ENCODE peak calls at places on chromosome X, in seven cellular contexts. T is A549, B is endodermal cell, Z is MCF 10A, P is neural crest cell, F is IMR-90, H is fibroblast of lung. D is an unnamed sample.

GRCh38 chrX:3440981-3441380 is 94.5 kb upstream of the MXRA5 start:
- DNase-seq in T (no peak), B (no peak), Z (no peak), P (no peak), F (no peak), H (no peak), D (no peak)

GRCh38 chrX:8867454-8867853 is 66.3 kb upstream of the FAM9A start:
- DNase-seq in T (no peak), B (no peak), Z (no peak), P (no peak), F (peak; percentile 10), H (peak; percentile 44), D (no peak)

GRCh38 chrX:56763556-56764152 is 34.6 kb downstream of the NBDY start:
- DNase-seq in T (no peak), B (peak; percentile 55), Z (peak; percentile 78), P (no peak), F (peak; percentile 75), H (no peak), D (no peak)

GRCh38 chrX:9855536-9856320 is 69.5 kb downstream of the SHROOM2 start:
- DNase-seq in T (no peak), B (no peak), Z (no peak), P (no peak), F (no peak), H (peak; percentile 45), D (no peak)

GRCh38 chrX:21656587-21657317 is 1.4 kb downstream of the KLHL34 start:
- DNase-seq in T (no peak), B (no peak), Z (no peak), P (no peak), F (no peak), H (no peak), D (no peak)

GRCh38 chrX:1205681-1206611 is 6.5 kb downstream of the CRLF2 start:
- DNase-seq in T (peak; percentile 99), B (peak; percentile 79), Z (peak; percentile 3), P (peak; percentile 43), F (peak; percentile 59), H (peak; percentile 57), D (peak; percentile 65)

GRCh38 chrX:16022580-16023170 is 100.7 kb upstream of the GRPR start:
- DNase-seq in T (peak; percentile 50), B (no peak), Z (peak; percentile 47), P (no peak), F (peak; percentile 54), H (peak; percentile 65), D (no peak)

GRCh38 chrX:149871940-149872339 is 9.0 kb upstream of the MAGEA8 start:
- DNase-seq in T (peak; percentile 9), B (peak; percentile 81), Z (peak; percentile 56), P (no peak), F (no peak), H (no peak), D (no peak)

GRCh38 chrX:12700745-12701144 is 90.5 kb upstream of the PRPS2 start:
- DNase-seq in T (no peak), B (no peak), Z (no peak), P (no peak), F (no peak), H (no peak), D (no peak)

GRCh38 chrX:71536285-71536684 is 3.4 kb downstream of the OGT start:
- DNase-seq in T (no peak), B (no peak), Z (no peak), P (no peak), F (no peak), H (no peak), D (no peak)

GRCh38 chrX:97026406-97026805 is 142.7 kb downstream of the RPA4 start:
- DNase-seq in T (peak; percentile 19), B (no peak), Z (no peak), P (no peak), F (peak; percentile 5), H (no peak), D (no peak)

GRCh38 chrX:80335062-80335830 is 85.0 kb upstream of the TENT5D start:
- DNase-seq in T (peak; percentile 70), B (peak; percentile 92), Z (no peak), P (no peak), F (no peak), H (no peak), D (no peak)

GRCh38 chrX:318739-319578 is at the start of gene GTPBP6:
- DNase-seq in T (peak; percentile 100), B (peak; percentile 100), Z (peak; percentile 99), P (peak; percentile 93), F (peak; percentile 100), H (peak; percentile 100), D (peak; percentile 99)

GRCh38 chrX:119093991-119094741 is 21.4 kb downstream of the CT47C1 start:
- DNase-seq in T (peak; percentile 37), B (no peak), Z (peak; percentile 34), P (no peak), F (peak; percentile 4), H (no peak), D (no peak)

GRCh38 chrX:40867352-40867751 is 132.0 kb upstream of the MED14 start:
- DNase-seq in T (peak; percentile 25), B (no peak), Z (peak; percentile 81), P (no peak), F (peak; percentile 39), H (peak; percentile 10), D (no peak)

GRCh38 chrX:23907106-23907495 is 637 bp downstream of the APOO start:
- DNase-seq in T (no peak), B (no peak), Z (no peak), P (no peak), F (no peak), H (no peak), D (no peak)

GRCh38 chrX:23904096-23904495 is 3.6 kb downstream of the APOO start:
- DNase-seq in T (no peak), B (peak; percentile 62), Z (no peak), P (no peak), F (peak; percentile 40), H (no peak), D (no peak)

GRCh38 chrX:23911436-23911835 is 3.6 kb downstream of the CXorf58 start:
- DNase-seq in T (no peak), B (no peak), Z (no peak), P (no peak), F (no peak), H (no peak), D (no peak)

GRCh38 chrX:23908219-23909003 is 605 bp downstream of the CXorf58 start:
- DNase-seq in T (no peak), B (peak; percentile 69), Z (no peak), P (no peak), F (no peak), H (no peak), D (no peak)

GRCh38 chrX:23907496-23908218 is at the start of the genes APOO and CXorf58:
- DNase-seq in T (peak; percentile 96), B (peak; percentile 99), Z (peak; percentile 86), P (peak; percentile 94), F (peak; percentile 87), H (peak; percentile 90), D (no peak)
- TF ChIP-seq CTCF in T (peak; percentile 82), B (peak; percentile 93), Z (peak; percentile 48), P (peak; percentile 94), F (peak; percentile 85), H (peak; percentile 65), D (peak; percentile 66)

GRCh38 chrX:129116651-129117050 is 406.6 kb downstream of the SMARCA1 start:
- DNase-seq in T (no peak), B (no peak), Z (no peak), P (no peak), F (no peak), H (no peak), D (no peak)
- TF ChIP-seq CTCF in T (no peak), B (peak; percentile 55), Z (no peak), P (peak; percentile 34), F (no peak), H (no peak), D (no peak)

GRCh38 chrX:53442322-53442631 is 8.1 kb upstream of the HSD17B10 start:
- DNase-seq in T (no peak), B (no peak), Z (no peak), P (no peak), F (no peak), H (no peak), D (no peak)

GRCh38 chrX:53449632-53450031 is 15.5 kb upstream of the HSD17B10 start:
- DNase-seq in T (no peak), B (no peak), Z (no peak), P (no peak), F (no peak), H (no peak), D (no peak)

GRCh38 chrX:53441531-53442321 is 7.6 kb upstream of the HSD17B10 start:
- DNase-seq in T (peak; percentile 91), B (peak; percentile 92), Z (peak; percentile 82), P (peak; percentile 65), F (peak; percentile 49), H (peak; percentile 69), D (peak; percentile 22)

GRCh38 chrX:53447441-53447840 is 13.3 kb upstream of the HSD17B10 start:
- DNase-seq in T (no peak), B (no peak), Z (no peak), P (no peak), F (no peak), H (no peak), D (no peak)

DNA sequence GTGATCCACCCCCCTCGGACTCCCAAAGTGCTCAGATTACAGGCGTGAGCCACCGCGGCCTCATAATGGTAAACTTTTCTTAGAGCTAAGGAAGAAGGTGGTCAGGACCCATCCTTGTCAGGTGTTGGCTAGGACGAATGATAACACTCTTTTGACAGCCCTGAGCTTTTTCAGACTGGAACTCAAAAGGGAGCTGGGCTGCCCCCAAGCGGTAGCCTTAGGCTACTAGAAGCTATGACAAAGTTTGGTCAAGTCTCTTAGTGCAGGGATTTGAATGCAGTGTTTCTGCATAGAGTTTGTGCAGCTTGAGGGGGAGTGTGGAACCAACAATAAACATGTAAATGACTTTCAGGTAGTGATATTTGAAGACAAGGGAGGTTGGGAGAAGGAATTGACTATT is 11.8 kb upstream of the HSD17B10 start:
- DNase-seq in T (peak; percentile 53), B (peak; percentile 77), Z (peak; percentile 66), P (peak; percentile 23), F (peak; percentile 30), H (peak; percentile 40), D (no peak)
- TF ChIP-seq CTCF in T (peak; percentile 54), B (peak; percentile 76), Z (peak; percentile 58), P (peak; percentile 58), F (peak; percentile 58), H (peak; percentile 59), D (peak; percentile 69)

GRCh38 chrX:2283111-2283847 is 217.5 kb downstream of the DHRSX start:
- DNase-seq in T (no peak), B (no peak), Z (no peak), P (no peak), F (no peak), H (no peak), D (no peak)

GRCh38 chrX:2284133-2284532 is 216.6 kb downstream of the DHRSX start:
- DNase-seq in T (no peak), B (no peak), Z (no peak), P (no peak), F (no peak), H (no peak), D (no peak)

GRCh38 chrX:2286731-2287130 is 214.0 kb downstream of the DHRSX start:
- DNase-seq in T (no peak), B (no peak), Z (no peak), P (no peak), F (no peak), H (no peak), D (no peak)

GRCh38 chrX:2282490-2283090 is 218.2 kb downstream of the DHRSX start:
- DNase-seq in T (no peak), B (no peak), Z (no peak), P (no peak), F (no peak), H (no peak), D (no peak)

DNA sequence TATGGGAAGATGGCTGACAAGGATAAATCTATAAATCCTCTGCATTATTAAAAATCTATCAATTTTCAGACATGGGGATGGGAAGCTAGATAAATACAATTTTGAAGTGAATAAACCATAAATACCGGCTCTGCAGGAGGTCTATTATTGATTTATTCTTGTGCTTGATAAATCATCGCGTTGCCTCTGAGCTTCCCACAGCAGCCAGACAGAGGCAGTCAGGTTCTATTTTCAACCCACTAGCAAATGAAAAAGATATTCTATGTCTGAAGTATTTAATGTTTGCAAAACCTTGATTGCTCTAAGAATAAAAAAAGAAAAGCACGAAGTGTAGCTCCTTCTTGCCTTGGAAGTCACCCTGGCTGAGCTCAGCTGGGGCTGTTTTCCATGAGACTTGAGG is 216.2 kb downstream of the DHRSX start:
- DNase-seq in T (no peak), B (no peak), Z (no peak), P (no peak), F (peak; percentile 12), H (no peak), D (no peak)
- TF ChIP-seq CTCF in T (no peak), B (no peak), Z (no peak), P (no peak), F (peak; percentile 34), H (no peak), D (no peak)

D was measured in HFF-Myc.